ENCODE peak calls at places on chromosomes 11 and 22, in six cellular contexts. L, A, N, C, H and F are unnamed samples.
A peak's percentile ranks its signal among the peaks of the same experiment; 100 is the strongest.

GRCh38 chr11:45366196-45366595 is 80.1 kb upstream of the SYT13 start:
- DNase-seq in L (no peak), A (no peak), N (no peak), C (no peak), H (no peak), F (no peak)

GRCh38 chr11:82703226-82703625 is 30.4 kb downstream of the FAM181B start:
- DNase-seq in L (no peak), A (no peak), N (no peak), C (no peak), H (no peak), F (no peak)

GRCh38 chr11:103070142-103070541 is 21.8 kb downstream of the DCUN1D5 start:
- DNase-seq in L (no peak), A (no peak), N (no peak), C (no peak), H (no peak), F (no peak)

GRCh38 chr11:119583585-119583984 is 145.4 kb downstream of the NECTIN1 start:
- DNase-seq in L (no peak), A (no peak), N (no peak), C (no peak), H (no peak), F (no peak)

GRCh38 chr11:57444362-57445074 is 15.8 kb upstream of the RTN4RL2 start:
- DNase-seq in L (no peak), A (no peak), N (no peak), C (no peak), H (no peak), F (no peak)

GRCh38 chr22:45036154-45036553 is 26.3 kb upstream of the PHF21B start:
- DNase-seq in L (peak; percentile 27), A (no peak), N (no peak), C (no peak), H (no peak), F (no peak)

GRCh38 chr11:395866-396265 is 1.9 kb downstream of the PKP3 start:
- DNase-seq in L (no peak), A (no peak), N (no peak), C (no peak), H (no peak), F (no peak)

GRCh38 chr22:19772673-19773469 is 12.3 kb downstream of the TBX1 start:
- DNase-seq in L (no peak), A (no peak), N (no peak), C (no peak), H (no peak), F (no peak)

GRCh38 chr11:11667056-11667455 is 45.3 kb upstream of the GALNT18 start:
- DNase-seq in L (peak; percentile 24), A (no peak), N (no peak), C (no peak), H (no peak), F (no peak)